ENCODE peak calls at places on chromosomes 6 and 20, in nine cellular contexts. K is small intestine, R is HAP-1, C is mesenchymal stem cell, A is sigmoid colon, V is pancreas, O is IMR-90, Z is foreskin keratinocyte, Q is endothelial cell of umbilical vein. X is an unnamed sample.
A peak's percentile ranks its signal among the peaks of the same experiment; 100 is the strongest.

GRCh38 chr6:117956386-117956785 is 49.3 kb downstream of the SLC35F1 start:
- DNase-seq in K (no peak), R (no peak), C (no peak), A (no peak), V (no peak), O (no peak), Z (no peak), Q (no peak), X (no peak)

GRCh38 chr6:123456836-123457235 is 179.9 kb downstream of the TRDN start:
- DNase-seq in K (no peak), R (no peak), C (no peak), A (no peak), V (no peak), O (no peak), Z (no peak), Q (no peak), X (no peak)

GRCh38 chr20:43711098-43711654 is 15.6 kb downstream of the GTSF1L start:
- DNase-seq in K (no peak), R (no peak), C (no peak), A (no peak), V (no peak), O (no peak), Z (no peak), Q (no peak), X (no peak)

GRCh38 chr20:10076126-10077080 is 41.6 kb downstream of the ANKEF1 start:
- DNase-seq in K (no peak), R (no peak), C (no peak), A (no peak), V (no peak), O (no peak), Z (peak; percentile 70), Q (peak; percentile 93), X (peak; percentile 47)

GRCh38 chr6:3887150-3887700 is 38.1 kb downstream of the FAM50B start:
- DNase-seq in K (peak; percentile 61), R (no peak), C (peak; percentile 36), A (no peak), V (no peak), O (peak; percentile 54), Z (peak; percentile 15), Q (peak; percentile 67), X (no peak)

GRCh38 chr6:104473021-104473429 is 386.7 kb downstream of the HACE1 start:
- DNase-seq in K (no peak), R (no peak), C (no peak), A (no peak), V (no peak), O (no peak), Z (no peak), Q (no peak), X (no peak)

GRCh38 chr20:3786126-3786484 is 435 bp downstream of the CENPB start:
- DNase-seq in K (peak; percentile 39), R (peak; percentile 61), C (peak; percentile 69), A (no peak), V (no peak), O (peak; percentile 61), Z (no peak), Q (peak; percentile 67), X (peak; percentile 45)

GRCh38 chr6:11009353-11009752 is 34.8 kb downstream of the ELOVL2 start:
- DNase-seq in K (no peak), R (no peak), C (peak; percentile 76), A (no peak), V (no peak), O (peak; percentile 61), Z (peak; percentile 48), Q (no peak), X (no peak)

GRCh38 chr6:37698264-37699137 is 818 bp upstream of the MDGA1 start:
- DNase-seq in K (peak; percentile 17), R (peak; percentile 77), C (peak; percentile 80), A (peak; percentile 72), V (peak; percentile 84), O (peak; percentile 31), Z (no peak), Q (peak; percentile 53), X (peak; percentile 59)

GRCh38 chr6:83911278-83911677 is 51.8 kb downstream of the CYB5R4 start:
- DNase-seq in K (no peak), R (no peak), C (no peak), A (no peak), V (no peak), O (no peak), Z (no peak), Q (no peak), X (no peak)

GRCh38 chr6:19551611-19552010 is 285.6 kb upstream of the ID4 start:
- DNase-seq in K (no peak), R (no peak), C (no peak), A (no peak), V (no peak), O (no peak), Z (peak; percentile 56), Q (no peak), X (no peak)

GRCh38 chr6:3355011-3355357 is 96.2 kb downstream of the PSMG4 start:
- DNase-seq in K (no peak), R (no peak), C (no peak), A (no peak), V (no peak), O (no peak), Z (no peak), Q (no peak), X (no peak)

GRCh38 chr6:116265081-116265829 is 11.4 kb upstream of the TSPYL4 start:
- DNase-seq in K (peak; percentile 28), R (no peak), C (no peak), A (peak; percentile 62), V (no peak), O (peak; percentile 23), Z (peak; percentile 74), Q (no peak), X (peak; percentile 64)

GRCh38 chr20:16922834-16923233 is 174.7 kb downstream of the OTOR start:
- DNase-seq in K (no peak), R (no peak), C (peak; percentile 88), A (no peak), V (no peak), O (peak; percentile 95), Z (peak; percentile 29), Q (no peak), X (no peak)

GRCh38 chr6:12060780-12061619 is 48.9 kb downstream of the HIVEP1 start:
- DNase-seq in K (peak; percentile 66), R (no peak), C (peak; percentile 79), A (peak; percentile 79), V (no peak), O (peak; percentile 51), Z (peak; percentile 90), Q (no peak), X (peak; percentile 64)

GRCh38 chr6:163415176-163415619 is 680 bp downstream of the QKI start:
- DNase-seq in K (no peak), R (peak; percentile 27), C (no peak), A (peak; percentile 66), V (peak; percentile 71), O (no peak), Z (no peak), Q (no peak), X (no peak)

GRCh38 chr20:61244213-61244612 is 7.8 kb upstream of the CDH4 start:
- DNase-seq in K (no peak), R (no peak), C (no peak), A (no peak), V (no peak), O (no peak), Z (no peak), Q (no peak), X (no peak)
- H3K27me3 ChIP-seq in K (no peaks in the 10 kb centered on the region), R (no peaks in the 10 kb centered on the region), C (peaks cover 85% of the 10 kb centered on the region), A (peaks cover 8% of the 10 kb centered on the region), V (no peaks in the 10 kb centered on the region), O (peaks cover 53% of the 10 kb centered on the region), Z (peaks cover 57% of the 10 kb centered on the region), Q (no peaks in the 10 kb centered on the region), X (peaks cover 63% of the 10 kb centered on the region)

DNA sequence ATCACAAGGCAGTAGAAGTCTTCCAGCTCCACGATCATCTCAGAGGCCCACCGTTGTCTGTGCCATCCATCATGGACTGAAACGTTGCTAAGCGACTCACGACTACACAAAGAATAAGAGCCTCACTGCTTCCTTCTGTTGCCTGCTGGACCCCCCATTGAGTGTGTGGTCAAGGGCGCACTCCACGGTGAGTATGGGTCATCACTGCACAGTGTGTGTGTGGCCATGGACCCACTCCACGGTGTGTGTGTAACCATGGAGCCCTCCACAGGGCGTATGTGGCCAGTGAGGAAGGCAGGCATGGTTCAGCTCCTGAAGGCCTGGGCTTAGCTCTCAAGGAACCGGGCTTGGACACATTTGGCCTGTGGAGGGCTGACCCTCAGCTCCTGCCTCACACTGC is 123.4 kb upstream of the AFDN start:
- DNase-seq in K (no peak), R (no peak), C (no peak), A (peak; percentile 53), V (no peak), O (no peak), Z (no peak), Q (no peak), X (no peak)
- H3K27me3 ChIP-seq in K (no peaks in the 10 kb centered on the region), R (no peaks in the 10 kb centered on the region), C (peaks cover 4% of the 10 kb centered on the region), A (no peaks in the 10 kb centered on the region), V (no peaks in the 10 kb centered on the region), O (no peaks in the 10 kb centered on the region), Z (no peaks in the 10 kb centered on the region), Q (no peaks in the 10 kb centered on the region), X (no peaks in the 10 kb centered on the region)

GRCh38 chr6:1619106-1619665 is 9.5 kb downstream of the FOXC1 start:
- DNase-seq in K (no peak), R (no peak), C (no peak), A (peak; percentile 52), V (no peak), O (no peak), Z (no peak), Q (peak; percentile 37), X (no peak)

GRCh38 chr6:1619666-1620503 is 10.2 kb downstream of the FOXC1 start:
- DNase-seq in K (no peak), R (no peak), C (no peak), A (peak; percentile 56), V (no peak), O (no peak), Z (no peak), Q (peak; percentile 61), X (no peak)

GRCh38 chr6:1616556-1617463 is 7.1 kb downstream of the FOXC1 start:
- DNase-seq in K (no peak), R (no peak), C (no peak), A (no peak), V (no peak), O (no peak), Z (no peak), Q (peak; percentile 65), X (no peak)

GRCh38 chr6:1617466-1618304 is 8.0 kb downstream of the FOXC1 start:
- DNase-seq in K (no peak), R (no peak), C (no peak), A (no peak), V (no peak), O (no peak), Z (no peak), Q (peak; percentile 59), X (no peak)

GRCh38 chr6:1618305-1619105 is 8.8 kb downstream of the FOXC1 start:
- DNase-seq in K (no peak), R (no peak), C (no peak), A (peak; percentile 50), V (no peak), O (no peak), Z (no peak), Q (peak; percentile 63), X (no peak)
- H3K27me3 ChIP-seq in K (peaks cover 11% of the 10 kb centered on the region), R (no peaks in the 10 kb centered on the region), C (peaks cover 22% of the 10 kb centered on the region), A (peaks cover 97% of the 10 kb centered on the region), V (no peaks in the 10 kb centered on the region), O (no peaks in the 10 kb centered on the region), Z (peaks cover 2% of the 10 kb centered on the region), Q (no peaks in the 10 kb centered on the region), X (peaks cover 28% of the 10 kb centered on the region)

DNA sequence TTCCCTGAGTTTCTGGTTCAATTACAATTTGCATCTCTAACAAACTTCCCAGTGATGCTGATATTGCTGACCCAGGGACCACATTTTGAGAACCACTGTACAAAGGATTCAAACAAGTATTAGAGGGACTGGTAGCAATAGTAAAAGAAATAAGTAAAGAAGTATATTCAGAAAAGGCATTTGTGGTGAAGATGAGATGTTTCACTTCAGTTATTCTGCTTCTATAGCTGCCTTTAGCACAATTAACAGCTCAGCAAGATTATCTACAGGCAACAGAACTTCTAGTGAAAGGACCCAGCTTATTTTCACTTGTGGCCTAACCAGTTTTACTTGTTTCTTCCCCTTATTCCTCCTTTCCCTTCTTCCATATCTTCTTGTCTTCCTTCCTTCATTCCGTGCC is 149.4 kb downstream of the PHF3 start:
- DNase-seq in K (no peak), R (no peak), C (no peak), A (no peak), V (no peak), O (no peak), Z (no peak), Q (no peak), X (no peak)
- H3K27me3 ChIP-seq in K (no peaks in the 10 kb centered on the region), R (no peaks in the 10 kb centered on the region), C (no peaks in the 10 kb centered on the region), A (no peaks in the 10 kb centered on the region), V (no peaks in the 10 kb centered on the region), O (no peaks in the 10 kb centered on the region), Z (no peaks in the 10 kb centered on the region), Q (no peaks in the 10 kb centered on the region), X (no peaks in the 10 kb centered on the region)